ENCODE peak calls at places on chromosomes 11 and 22, in five cellular contexts. U, C, G, X and O are unnamed samples.

GRCh38 chr11:21177379-21177778 is 508.0 kb downstream of the NELL1 start:
- DNase-seq in U (no peak), C (no peak), G (no peak), X (no peak), O (no peak)

GRCh38 chr11:8018742-8019631 is 31.9 kb downstream of the EIF3F start:
- DNase-seq in U (peak; percentile 79), C (peak; percentile 90), G (peak; percentile 91), X (peak; percentile 65), O (peak; percentile 69)

GRCh38 chr11:76153609-76153949 is 52.7 kb downstream of the WNT11 start:
- DNase-seq in U (no peak), C (peak; percentile 59), G (peak; percentile 81), X (no peak), O (peak; percentile 40)

GRCh38 chr22:28207281-28208030 is 288.4 kb upstream of the PITPNB start:
- DNase-seq in U (no peak), C (no peak), G (peak; percentile 56), X (no peak), O (peak; percentile 45)

GRCh38 chr22:38017272-38017920 is 33.0 kb upstream of the SOX10 start:
- DNase-seq in U (peak; percentile 82), C (no peak), G (peak; percentile 67), X (peak; percentile 54), O (peak; percentile 52)

GRCh38 chr22:41524809-41525449 is 19.3 kb downstream of the POLR3H start:
- DNase-seq in U (peak; percentile 54), C (peak; percentile 72), G (no peak), X (no peak), O (no peak)

GRCh38 chr11:125429174-125429707 is 66.8 kb downstream of the FEZ1 start:
- DNase-seq in U (peak; percentile 36), C (peak; percentile 95), G (peak; percentile 71), X (peak; percentile 54), O (peak; percentile 55)

GRCh38 chr11:65942531-65942930 is 2.7 kb upstream of the TSGA10IP start:
- DNase-seq in U (no peak), C (no peak), G (no peak), X (no peak), O (no peak)

GRCh38 chr11:116773203-116774112 is 671 bp upstream of the BUD13 start:
- DNase-seq in U (no peak), C (no peak), G (peak; percentile 64), X (peak; percentile 11), O (peak; percentile 17)

GRCh38 chr22:30969532-30970355 is 679 bp downstream of the TUG1 start:
- DNase-seq in U (no peak), C (peak; percentile 74), G (peak; percentile 73), X (peak; percentile 54), O (peak; percentile 44)

GRCh38 chr22:33902073-33902472 is 18.2 kb downstream of the LARGE1 start:
- DNase-seq in U (no peak), C (no peak), G (no peak), X (no peak), O (no peak)
- H3K4me1 ChIP-seq in U (peaks cover 26% of the 10 kb centered on the region), C (no peaks in the 10 kb centered on the region), G (peaks cover 3% of the 10 kb centered on the region), X (no peaks in the 10 kb centered on the region), O (peaks cover 2% of the 10 kb centered on the region)

DNA sequence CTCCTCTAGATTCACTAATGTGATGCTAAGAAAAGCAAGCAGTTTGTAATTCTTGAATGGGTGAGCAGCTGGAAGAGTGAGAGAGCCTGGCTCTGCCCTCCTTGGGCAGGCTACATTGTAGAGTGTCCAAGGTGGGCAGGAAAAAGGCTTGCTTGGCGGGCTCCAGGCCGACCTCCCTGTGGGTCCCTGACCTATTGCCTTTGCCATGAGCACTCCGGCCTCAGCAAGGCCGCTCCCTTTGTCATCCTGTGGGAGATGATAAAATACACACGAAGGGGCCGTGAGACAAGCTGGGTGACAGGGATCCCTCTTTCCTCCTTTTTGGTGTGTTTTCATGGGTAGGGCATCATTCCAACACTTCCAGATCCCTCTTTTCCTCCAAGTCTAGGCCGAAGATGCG is 41.8 kb downstream of the TIMP3 start:
- DNase-seq in U (no peak), C (no peak), G (no peak), X (no peak), O (no peak)
- H3K4me1 ChIP-seq in U (peaks cover 17% of the 10 kb centered on the region), C (no peaks in the 10 kb centered on the region), G (peaks cover 44% of the 10 kb centered on the region), X (peaks cover 2% of the 10 kb centered on the region), O (peaks cover 10% of the 10 kb centered on the region)

GRCh38 chr11:102318469-102318868 is 1.2 kb downstream of the BIRC3 start:
- DNase-seq in U (no peak), C (no peak), G (peak; percentile 39), X (no peak), O (peak; percentile 48)
- H3K4me1 ChIP-seq in U (peaks cover 3% of the 10 kb centered on the region), C (no peaks in the 10 kb centered on the region), G (peaks cover 22% of the 10 kb centered on the region), X (peaks cover 5% of the 10 kb centered on the region), O (peaks cover 2% of the 10 kb centered on the region)

DNA sequence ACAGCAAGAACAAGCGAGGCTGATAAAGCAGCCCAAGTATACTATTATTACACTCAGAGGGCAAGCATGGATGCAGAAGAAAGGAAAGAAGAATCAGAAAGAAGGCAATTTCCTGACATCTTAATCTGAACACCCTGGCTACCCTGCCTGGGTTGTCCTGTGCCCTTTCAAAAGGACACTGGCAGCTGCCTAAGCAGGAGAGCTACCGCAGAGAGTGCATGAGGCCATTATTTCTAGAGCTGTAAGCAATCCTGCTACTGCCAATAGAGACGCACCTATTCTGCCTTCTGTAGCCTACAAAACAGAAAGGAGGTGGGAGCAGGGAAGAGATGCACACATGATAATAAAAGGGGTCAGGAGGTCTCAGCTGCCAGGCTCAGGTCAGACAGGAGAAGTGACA is 254.0 kb downstream of the LARGE1 start:
- DNase-seq in U (no peak), C (no peak), G (no peak), X (no peak), O (no peak)
- H3K4me1 ChIP-seq in U (peaks cover 4% of the 10 kb centered on the region), C (no peaks in the 10 kb centered on the region), G (no peaks in the 10 kb centered on the region), X (no peaks in the 10 kb centered on the region), O (no peaks in the 10 kb centered on the region)

GRCh38 chr11:33699515-33700424 is 856 bp downstream of the C11orf91 start:
- DNase-seq in U (peak; percentile 46), C (no peak), G (peak; percentile 51), X (no peak), O (no peak)
- H3K4me1 ChIP-seq in U (peaks cover 17% of the 10 kb centered on the region), C (peaks cover 24% of the 10 kb centered on the region), G (peaks cover 49% of the 10 kb centered on the region), X (peaks cover 27% of the 10 kb centered on the region), O (peaks cover 26% of the 10 kb centered on the region)

GRCh38 chr22:19386248-19386647 is 45.3 kb downstream of the HIRA start:
- DNase-seq in U (no peak), C (no peak), G (no peak), X (no peak), O (no peak)
- H3K4me1 ChIP-seq in U (no peaks in the 10 kb centered on the region), C (peaks cover 4% of the 10 kb centered on the region), G (no peaks in the 10 kb centered on the region), X (no peaks in the 10 kb centered on the region), O (no peaks in the 10 kb centered on the region)

GRCh38 chr22:42957958-42958357 is 57.0 kb downstream of the PACSIN2 start:
- DNase-seq in U (no peak), C (no peak), G (no peak), X (no peak), O (no peak)
- H3K4me1 ChIP-seq in U (peaks cover 12% of the 10 kb centered on the region), C (peaks cover 29% of the 10 kb centered on the region), G (peaks cover 23% of the 10 kb centered on the region), X (peaks cover 10% of the 10 kb centered on the region), O (peaks cover 22% of the 10 kb centered on the region)

GRCh38 chr11:117984471-117984870 is 1.7 kb upstream of the IL10RA start:
- DNase-seq in U (no peak), C (peak; percentile 26), G (no peak), X (no peak), O (no peak)

GRCh38 chr11:117989351-117990102 is 3.3 kb downstream of the IL10RA start:
- DNase-seq in U (no peak), C (no peak), G (no peak), X (no peak), O (no peak)

GRCh38 chr11:117985953-117986887 is at the start of gene IL10RA:
- DNase-seq in U (peak; percentile 67), C (peak; percentile 95), G (peak; percentile 64), X (peak; percentile 51), O (peak; percentile 20)

GRCh38 chr11:117983163-117983475 is 3.1 kb upstream of the IL10RA start:
- DNase-seq in U (no peak), C (no peak), G (no peak), X (no peak), O (no peak)

DNA sequence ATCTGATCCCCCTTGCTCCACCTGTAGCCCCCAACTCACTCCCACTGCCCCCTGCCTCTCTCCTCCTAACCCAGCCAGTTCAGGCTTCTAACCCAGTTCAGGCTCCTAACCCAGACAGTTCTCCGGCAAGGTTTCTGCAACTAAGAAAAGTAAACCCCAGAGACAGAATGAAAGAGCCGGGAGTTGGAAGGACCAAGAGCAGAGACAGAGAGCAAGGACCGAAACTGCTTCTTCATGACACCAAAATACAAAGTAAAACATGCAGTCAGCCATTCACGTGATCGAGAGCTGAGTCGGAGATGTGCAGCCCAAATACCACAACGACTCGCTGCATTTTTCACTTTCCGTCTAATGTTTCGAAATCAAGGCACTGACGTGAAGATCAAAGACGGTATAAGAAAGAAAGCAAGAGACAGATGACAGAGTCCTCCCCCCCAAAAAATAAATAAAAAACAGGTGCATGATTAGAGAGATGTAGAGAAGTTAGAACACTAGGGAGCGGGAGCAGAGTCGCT is 844 bp downstream of the IL10RA start:
- DNase-seq in U (no peak), C (peak; percentile 39), G (peak; percentile 23), X (no peak), O (no peak)
- H3K4me1 ChIP-seq in U (peaks cover 3% of the 10 kb centered on the region), C (peaks cover 3% of the 10 kb centered on the region), G (no peaks in the 10 kb centered on the region), X (no peaks in the 10 kb centered on the region), O (peaks cover 2% of the 10 kb centered on the region)